ENCODE peak calls at places on chromosome 18, in ten cellular contexts. H is hippocampal formation; R is mesothelial cell of epicardium; M is thyroid gland; X is T-cell; Y is stimulated activated CD4-positive, alpha-beta T cell treated with anti-CD3 and anti-CD28 coated beads, Interleukin-15, amount 100 ng/mL, for 1 hour; Q is LHCN-M2; U is omental fat pad; B is OCI-LY7; L is ascending aorta. I is an unnamed sample.

GRCh38 chr18:54255141-54255540 is 14.2 kb upstream of the POLI start:
- DNase-seq in Q (no peak), Y (no peak), L (no peak), U (no peak), H (no peak), B (no peak), R (no peak), M (peak; percentile 55), X (no peak), I (no peak)

GRCh38 chr18:9810994-9811393 is 74.8 kb upstream of the TXNDC2 start:
- DNase-seq in R (no peak), B (no peak), U (no peak), H (no peak), M (no peak), L (no peak), Q (no peak), Y (no peak), X (no peak), I (no peak)

GRCh38 chr18:65754121-65754520 is 3.3 kb downstream of the CDH7 start:
- DNase-seq in L (no peak), Y (no peak), Q (no peak), R (no peak), U (no peak), M (no peak), B (no peak), H (no peak), X (no peak), I (no peak)

GRCh38 chr18:22946841-22947240 is 13.7 kb downstream of the RBBP8 start:
- DNase-seq in X (no peak), Y (no peak), B (no peak), H (no peak), Q (no peak), R (no peak), U (no peak), L (no peak), M (no peak), I (no peak)

GRCh38 chr18:11751305-11752115 is 62.4 kb downstream of the GNAL start:
- DNase-seq in R (no peak), U (no peak), H (no peak), B (no peak), M (no peak), L (no peak), X (no peak), Y (no peak), Q (no peak), I (no peak)

GRCh38 chr18:50453732-50454131 is 78.9 kb downstream of the SKA1 start:
- DNase-seq in L (no peak), B (no peak), Q (no peak), H (no peak), X (no peak), M (no peak), U (no peak), R (no peak), Y (no peak), I (no peak)

GRCh38 chr18:35376393-35376741 is 770 bp downstream of the ZNF396 start:
- DNase-seq in R (no peak), U (no peak), Y (no peak), L (no peak), B (no peak), Q (no peak), H (no peak), M (peak; percentile 17), X (peak; percentile 11), I (no peak)

GRCh38 chr18:70287731-70288130 is 1.1 kb upstream of the SOCS6 start:
- DNase-seq in U (no peak), R (no peak), L (no peak), X (no peak), M (no peak), Y (no peak), B (no peak), H (no peak), Q (no peak), I (no peak)

GRCh38 chr18:13548106-13548819 is 178.1 kb downstream of the FAM210A start:
- DNase-seq in H (no peak), U (no peak), Q (no peak), M (no peak), X (no peak), R (no peak), Y (no peak), L (no peak), B (no peak), I (no peak)

GRCh38 chr18:7592305-7593071 is 25.4 kb downstream of the PTPRM start:
- DNase-seq in R (no peak), U (no peak), Y (no peak), L (no peak), Q (no peak), H (no peak), B (no peak), X (no peak), M (peak; percentile 77), I (no peak)

GRCh38 chr18:9902832-9903231 is 11.0 kb upstream of the VAPA start:
- DNase-seq in U (no peak), B (no peak), L (no peak), X (no peak), R (no peak), H (no peak), M (no peak), Q (no peak), Y (no peak), I (no peak)

GRCh38 chr18:63257453-63257852 is 62.1 kb downstream of the BCL2 start:
- DNase-seq in L (no peak), H (no peak), Y (no peak), U (no peak), Q (no peak), M (no peak), R (no peak), B (no peak), X (no peak), I (no peak)

GRCh38 chr18:70490008-70490933 is 201.4 kb downstream of the SOCS6 start:
- DNase-seq in Q (peak; percentile 66), B (peak; percentile 25), R (no peak), H (peak; percentile 11), Y (no peak), X (peak; percentile 33), U (no peak), M (peak; percentile 13), L (no peak), I (no peak)

GRCh38 chr18:6145645-6146308 is 250.5 kb upstream of the TMEM200C start:
- DNase-seq in B (no peak), L (no peak), U (no peak), Q (no peak), M (peak; percentile 94), X (no peak), R (no peak), Y (no peak), H (no peak), I (no peak)

GRCh38 chr18:53458944-53459580 is 765.4 kb downstream of the MBD2 start:
- DNase-seq in H (peak; percentile 14), R (no peak), X (no peak), U (no peak), B (no peak), Q (no peak), L (no peak), Y (no peak), M (peak; percentile 1), I (no peak)